ENCODE peak calls at places on chromosomes 7 and 10, in four cellular contexts. W, B, L and M are unnamed samples.

GRCh38 chr7:115613836-115614235 is 416.7 kb downstream of the TFEC start:
- DNase-seq in W (no peak), B (no peak), L (peak; percentile 4), M (no peak)

GRCh38 chr10:30436688-30437038 is 2.7 kb downstream of the MAP3K8 start:
- DNase-seq in W (no peak), B (no peak), L (no peak), M (no peak)

GRCh38 chr10:3652886-3653285 is 132.1 kb downstream of the KLF6 start:
- DNase-seq in W (no peak), B (peak; percentile 19), L (no peak), M (no peak)

GRCh38 chr7:143205560-143206293 is 16.1 kb upstream of the TAS2R40 start:
- DNase-seq in W (peak; percentile 23), B (no peak), L (no peak), M (no peak)

GRCh38 chr7:140060788-140061606 is 1.8 kb downstream of the PARP12 start:
- DNase-seq in W (peak; percentile 77), B (peak; percentile 64), L (peak; percentile 44), M (no peak)

GRCh38 chr7:12685550-12685949 is 1.9 kb upstream of the ARL4A start:
- DNase-seq in W (peak; percentile 36), B (peak; percentile 58), L (no peak), M (no peak)

GRCh38 chr10:75547391-75548298 is 116.2 kb downstream of the LRMDA start:
- DNase-seq in W (no peak), B (no peak), L (no peak), M (peak; percentile 85)

GRCh38 chr10:80996615-80997193 is 459.0 kb downstream of the SH2D4B start:
- DNase-seq in W (no peak), B (no peak), L (no peak), M (no peak)

DNA sequence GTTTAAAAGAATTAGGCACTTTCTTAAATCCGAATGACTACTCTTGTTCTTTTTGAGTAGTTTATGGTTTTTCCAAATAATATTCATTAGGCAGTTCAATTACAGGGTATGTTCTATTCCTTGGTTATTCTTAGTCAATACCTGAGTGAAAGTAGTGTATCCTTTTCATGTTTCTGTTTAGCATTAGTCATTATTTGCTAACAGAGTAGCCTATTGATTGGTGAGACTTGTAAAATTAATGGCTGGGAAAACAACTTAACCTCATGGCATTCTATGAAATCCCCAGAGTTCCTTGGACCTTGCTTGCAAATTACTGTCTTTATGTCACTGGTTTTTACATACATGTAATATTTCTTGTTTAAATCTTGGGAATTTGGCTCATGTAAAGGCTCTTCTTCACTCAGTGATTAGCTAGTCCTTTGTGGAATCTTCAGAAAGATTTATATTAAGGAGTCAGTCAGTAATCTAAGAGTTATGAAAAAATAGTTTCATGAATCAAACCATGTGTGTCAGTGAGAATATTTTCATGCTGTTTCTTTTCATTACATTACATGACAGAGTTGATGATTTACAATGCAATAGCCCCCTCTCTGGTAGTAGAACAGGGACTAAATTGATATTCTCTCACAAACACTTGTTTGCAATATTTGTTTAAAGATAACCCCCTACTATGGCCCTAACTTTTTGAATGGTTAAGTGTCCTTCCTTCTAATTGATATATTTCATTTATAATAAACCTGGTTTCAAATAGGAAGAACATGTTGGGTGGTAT is 81.5 kb upstream of the LRRTM3 start:
- DNase-seq in W (no peak), B (no peak), L (no peak), M (no peak)
- TF ChIP-seq CTCF in W (no peak), B (no peak), L (peak; percentile 44), M (no peak)

GRCh38 chr10:112957589-112958202 is 7.6 kb downstream of the TCF7L2 start:
- DNase-seq in W (no peak), B (no peak), L (no peak), M (no peak)
- H3K4me3 ChIP-seq in W (no peak overlapping the region), B (no peak overlapping the region), L (no peak overlapping the region), M (no peak overlapping the region)

GRCh38 chr7:134432296-134433152 is 26.4 kb downstream of the AKR1B1 start:
- DNase-seq in W (peak; percentile 87), B (peak; percentile 93), L (peak; percentile 83), M (peak; percentile 67)
- TF ChIP-seq CTCF in W (peak; percentile 73), B (peak; percentile 77), L (peak; percentile 74), M (peak; percentile 63)

GRCh38 chr10:25682203-25682950 is 251.7 kb upstream of the MYO3A start:
- DNase-seq in W (peak; percentile 52), B (peak; percentile 36), L (no peak), M (no peak)
- H3K4me3 ChIP-seq in W (peak overlapping the region; percentile 39), B (peak overlapping the region; percentile 37), L (no peak overlapping the region), M (no peak overlapping the region)